ENCODE peak calls at places on chromosomes 12 and 14, in five cellular contexts. B is OCI-LY7, P is SJSA1, K is PC-9, C is cardiac muscle cell. E is an unnamed sample.

GRCh38 chr14:30607156-30607780 is 14.9 kb upstream of the SCFD1 start:
- DNase-seq in B (no peak), P (no peak), K (no peak), C (peak), E (no peak)

GRCh38 chr14:34258318-34258717 is 203.7 kb downstream of the SPTSSA start:
- DNase-seq in B (no peak), P (no peak), K (peak), C (peak), E (no peak)

GRCh38 chr12:4997939-4998338 is 45.7 kb upstream of the KCNA5 start:
- DNase-seq in B (no peak), P (peak), K (no peak), C (peak), E (peak)

GRCh38 chr14:79727900-79728299 is 483.4 kb downstream of the DIO2 start:
- DNase-seq in B (no peak), P (no peak), K (no peak), C (no peak), E (no peak)

GRCh38 chr14:68140801-68141200 is 321.2 kb downstream of the RAD51B start:
- DNase-seq in B (no peak), P (no peak), K (no peak), C (no peak), E (no peak)

GRCh38 chr12:22321620-22322019 is 12.9 kb downstream of the ST8SIA1 start:
- DNase-seq in B (no peak), P (no peak), K (no peak), C (peak), E (no peak)

GRCh38 chr12:116426391-116427136 is 132.6 kb upstream of the MAP1LC3B2 start:
- DNase-seq in B (no peak), P (peak), K (peak), C (peak), E (peak)

GRCh38 chr12:116159175-116159574 is 118.3 kb downstream of the MED13L start:
- DNase-seq in B (no peak), P (no peak), K (no peak), C (peak), E (no peak)

GRCh38 chr14:56172571-56172971 is 54.4 kb downstream of the PELI2 start:
- DNase-seq in B (no peak), P (no peak), K (peak), C (peak), E (no peak)

GRCh38 chr14:72443991-72444431 is 449.9 kb downstream of the DPF3 start:
- DNase-seq in B (peak), P (no peak), K (no peak), C (no peak), E (no peak)

GRCh38 chr12:120466560-120467315 is 2.8 kb downstream of the SRSF9 start:
- DNase-seq in B (peak), P (peak), K (no peak), C (peak), E (no peak)

GRCh38 chr12:47189753-47190152 is 110.0 kb upstream of the AMIGO2 start:
- DNase-seq in B (no peak), P (no peak), K (no peak), C (peak), E (no peak)

GRCh38 chr12:29067430-29067829 is 81.6 kb upstream of the FAR2 start:
- DNase-seq in B (no peak), P (no peak), K (no peak), C (no peak), E (no peak)

GRCh38 chr12:72053604-72054003 is 115.0 kb downstream of the TPH2 start:
- DNase-seq in B (no peak), P (no peak), K (no peak), C (no peak), E (no peak)

GRCh38 chr14:53613404-53614253 is 343.0 kb downstream of the BMP4 start:
- DNase-seq in B (peak), P (peak), K (peak), C (no peak), E (peak)

GRCh38 chr14:102370305-102370809 is 7.6 kb downstream of the TECPR2 start:
- DNase-seq in B (peak), P (no peak), K (peak), C (peak), E (no peak)

GRCh38 chr14:83779266-83779665 is 1750.7 kb upstream of the FLRT2 start:
- DNase-seq in B (no peak), P (no peak), K (no peak), C (peak), E (no peak)

GRCh38 chr14:75049136-75049535 is 2.1 kb downstream of the MLH3 start:
- DNase-seq in B (no peak), P (no peak), K (peak), C (no peak), E (no peak)
- H3K27ac ChIP-seq in B (no peak), P (no peak), K (no peak), C (no peak), E (no peak)

GRCh38 chr14:54665938-54666337 is 99.0 kb downstream of the SAMD4A start:
- DNase-seq in B (no peak), P (no peak), K (no peak), C (no peak), E (no peak)
- H3K27ac ChIP-seq in B (no peak), P (no peak), K (no peak), C (peak), E (peak)

GRCh38 chr12:93804392-93805179 is 127.4 kb downstream of the CRADD start:
- DNase-seq in B (no peak), P (no peak), K (no peak), C (no peak), E (no peak)
- H3K27ac ChIP-seq in B (no peak), P (peak), K (no peak), C (no peak), E (no peak)

DNA sequence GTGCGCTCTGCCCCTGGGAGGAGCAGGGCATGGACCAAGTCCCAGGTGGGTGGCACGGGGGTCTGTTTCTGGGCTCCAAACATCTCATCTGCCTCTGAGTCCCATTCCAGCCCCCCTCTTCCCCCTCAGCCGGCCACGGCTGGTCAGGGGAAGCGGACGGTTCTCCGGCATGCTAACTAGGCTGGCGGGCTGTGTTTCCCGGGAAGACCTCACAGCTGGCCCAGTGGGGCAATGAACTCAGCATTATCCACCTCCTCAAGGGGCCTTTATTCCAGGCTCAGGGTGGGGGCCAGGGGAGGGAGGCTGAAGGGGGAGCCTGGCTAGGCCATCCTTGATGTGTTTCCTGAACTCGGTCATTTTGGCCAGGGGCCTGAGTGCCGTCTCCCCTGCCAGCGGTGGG is 7.7 kb downstream of the LRP1 start:
- DNase-seq in B (no peak), P (no peak), K (no peak), C (peak), E (no peak)
- H3K27ac ChIP-seq in B (no peak), P (peak), K (no peak), C (peak), E (no peak)

DNA sequence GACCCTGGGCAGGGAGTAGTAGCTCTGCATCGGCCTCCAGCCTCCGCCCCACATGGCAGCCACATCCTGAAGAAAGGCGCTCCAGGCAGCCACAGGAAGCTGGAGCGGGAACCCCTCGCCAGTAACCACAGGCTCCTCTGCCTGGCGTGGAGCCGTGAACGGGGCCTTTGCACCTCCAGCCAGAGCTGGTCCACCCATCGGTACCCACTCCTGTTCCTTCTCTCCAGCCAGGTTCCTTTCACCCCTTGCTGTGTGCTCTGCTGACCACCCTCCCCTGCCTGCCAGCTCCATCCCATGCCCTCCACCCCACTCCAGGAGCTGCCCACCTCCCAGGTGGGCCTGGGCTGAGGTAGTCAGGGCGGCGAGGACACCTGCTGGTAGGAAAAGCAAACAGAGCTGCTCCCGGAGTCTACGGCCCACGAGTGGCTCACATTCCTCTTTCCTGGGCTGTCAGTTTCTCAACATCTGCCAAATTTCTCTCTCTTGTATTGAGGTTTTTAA is 2.7 kb downstream of the TGFB3 start:
- DNase-seq in B (peak), P (no peak), K (no peak), C (peak), E (no peak)
- H3K27ac ChIP-seq in B (no peak), P (no peak), K (no peak), C (no peak), E (no peak)

DNA sequence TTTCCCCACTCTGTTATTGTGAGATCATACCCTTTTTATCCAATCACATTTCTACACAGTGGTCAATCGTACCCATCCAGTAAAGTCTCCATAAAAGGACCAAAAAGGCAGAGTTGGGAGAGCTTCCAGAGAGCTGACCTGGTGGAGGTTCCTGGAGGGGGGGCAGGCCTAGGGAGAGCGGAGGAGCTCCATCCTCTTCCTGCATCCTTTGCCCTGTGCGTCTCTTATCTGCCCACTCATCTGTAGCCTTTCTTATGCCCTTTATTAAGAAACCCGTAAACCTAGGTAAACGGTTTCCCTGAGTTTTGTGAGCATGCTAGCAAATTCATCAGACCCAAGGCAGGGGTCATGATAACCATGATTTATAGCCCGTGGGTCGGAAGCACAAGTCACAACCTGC is 26.2 kb downstream of the EVL start:
- DNase-seq in B (no peak), P (no peak), K (no peak), C (no peak), E (no peak)
- H3K27ac ChIP-seq in B (no peak), P (no peak), K (no peak), C (no peak), E (no peak)

GRCh38 chr12:51822956-51823355 is 25.6 kb downstream of the FIGNL2 start:
- DNase-seq in B (no peak), P (no peak), K (no peak), C (no peak), E (no peak)

GRCh38 chr12:51822261-51822616 is 26.3 kb downstream of the FIGNL2 start:
- DNase-seq in B (no peak), P (no peak), K (no peak), C (no peak), E (no peak)

GRCh38 chr12:51820721-51821422 is 27.6 kb downstream of the FIGNL2 start:
- DNase-seq in B (no peak), P (peak), K (no peak), C (peak), E (no peak)

GRCh38 chr12:51819851-51820720 is 28.4 kb downstream of the FIGNL2 start:
- DNase-seq in B (no peak), P (no peak), K (no peak), C (no peak), E (no peak)

DNA sequence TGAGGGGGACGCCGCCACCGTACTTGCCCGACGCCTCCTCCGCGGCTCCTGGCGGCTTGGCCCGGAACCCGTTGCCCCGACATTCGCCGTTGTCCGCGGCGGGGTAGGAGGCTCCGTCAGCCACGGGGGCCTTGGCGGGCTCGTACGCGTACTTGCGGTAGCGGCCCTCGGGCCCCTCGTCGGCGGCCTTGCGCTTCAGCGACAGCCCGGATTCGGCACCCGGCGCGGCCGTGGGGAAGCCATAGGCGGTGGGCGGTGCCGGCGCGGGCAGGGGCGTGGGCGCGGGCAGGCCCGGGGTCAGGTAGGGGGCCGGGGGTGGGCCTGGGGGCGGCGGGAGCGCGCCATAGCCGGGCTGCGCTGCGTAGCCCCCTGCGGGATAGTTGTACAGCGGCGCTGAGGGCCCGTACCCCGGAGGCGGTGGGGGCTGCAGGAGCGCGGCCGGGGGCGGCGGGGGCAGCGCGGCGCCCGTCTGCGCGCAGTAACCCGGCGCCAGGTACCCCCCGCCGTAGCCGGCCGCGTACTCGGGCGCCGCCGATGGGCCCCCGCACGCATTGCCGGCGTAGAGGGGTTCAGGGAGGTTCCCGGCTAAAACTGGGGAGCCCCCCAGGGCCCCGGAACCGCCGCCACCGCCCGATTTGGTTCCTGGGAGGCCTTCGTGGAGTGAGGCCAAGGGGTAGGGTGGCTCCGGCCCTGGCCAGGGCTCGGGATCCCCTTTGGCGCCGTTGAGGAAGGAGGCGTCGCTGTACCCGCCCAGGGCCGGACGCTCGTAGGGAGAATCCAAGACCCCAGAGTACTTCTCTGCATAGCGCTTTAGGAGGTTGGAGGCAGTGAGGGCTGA is 26.9 kb downstream of the FIGNL2 start:
- DNase-seq in B (no peak), P (no peak), K (no peak), C (no peak), E (no peak)
- H3K27ac ChIP-seq in B (no peak), P (no peak), K (no peak), C (no peak), E (no peak)

GRCh38 chr12:121805800-121806555 is 2.2 kb downstream of the SETD1B start:
- DNase-seq in B (no peak), P (no peak), K (no peak), C (no peak), E (no peak)

GRCh38 chr12:121803861-121804416 is at the start of gene SETD1B:
- DNase-seq in B (peak), P (peak), K (no peak), C (peak), E (no peak)

GRCh38 chr12:121802843-121803698 is 738 bp upstream of the SETD1B start:
- DNase-seq in B (peak), P (peak), K (peak), C (peak), E (no peak)

GRCh38 chr12:121805171-121805687 is 1.4 kb downstream of the SETD1B start:
- DNase-seq in B (peak), P (no peak), K (no peak), C (peak), E (no peak)

GRCh38 chr12:121804417-121805111 is 755 bp downstream of the SETD1B start:
- DNase-seq in B (peak), P (no peak), K (no peak), C (peak), E (no peak)
- H3K27ac ChIP-seq in B (peak), P (peak), K (peak), C (peak), E (peak)

DNA sequence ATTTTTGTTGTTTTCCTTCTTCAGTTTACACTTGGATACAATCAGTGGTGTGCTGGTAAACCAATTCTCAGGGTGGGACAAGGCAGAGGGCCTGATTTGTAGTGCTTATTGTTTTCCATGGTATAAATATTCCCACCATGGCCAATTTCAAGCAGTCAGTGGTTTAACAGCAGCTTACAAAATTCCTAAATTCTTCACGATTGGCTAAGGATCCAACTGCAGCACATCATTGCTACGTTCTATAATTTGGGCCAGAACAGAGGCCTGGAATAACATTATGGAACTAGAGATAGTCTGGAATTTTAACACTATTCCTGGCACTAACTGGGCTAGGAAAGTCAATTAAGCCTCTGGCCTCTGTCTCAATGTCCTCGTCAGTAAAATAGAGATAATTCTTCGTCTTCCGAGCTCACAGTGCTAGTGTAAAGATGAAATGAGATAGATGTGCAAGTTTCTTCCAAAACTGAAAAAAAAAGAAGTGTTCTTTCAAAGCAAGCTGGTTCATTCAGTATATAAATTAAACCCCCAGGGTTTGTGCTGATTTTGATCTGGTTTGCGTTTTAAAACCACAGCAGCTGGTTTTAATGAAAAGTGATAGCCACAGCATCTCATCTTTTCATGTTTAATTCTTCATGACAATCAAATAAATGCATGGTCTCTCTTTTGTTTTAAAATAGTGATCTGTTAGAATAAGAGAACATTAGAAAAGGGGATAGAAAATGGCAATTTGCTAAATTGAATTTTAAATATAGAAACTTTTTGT is 104.1 kb downstream of the EPS8 start:
- DNase-seq in B (no peak), P (no peak), K (no peak), C (no peak), E (no peak)
- H3K27ac ChIP-seq in B (no peak), P (no peak), K (no peak), C (no peak), E (no peak)

DNA sequence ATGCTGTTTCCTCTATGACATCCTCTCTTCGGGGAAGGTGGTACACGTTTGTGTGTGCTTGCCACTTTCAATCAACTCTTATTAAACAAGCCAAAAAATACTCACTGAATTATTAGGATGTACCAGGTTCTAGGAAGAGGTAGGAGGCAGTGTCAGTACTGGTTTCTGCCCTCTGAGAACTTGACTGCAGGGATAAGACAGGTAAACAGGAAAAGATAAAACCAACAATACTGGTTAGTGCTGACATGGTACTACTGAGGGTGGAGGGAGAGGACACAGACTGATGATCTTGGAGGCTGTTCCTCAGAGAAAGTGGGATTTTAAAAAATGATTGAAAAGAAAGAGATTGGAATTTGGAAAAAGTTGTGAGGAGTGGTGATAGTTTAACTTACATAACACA is 295.2 kb upstream of the PWP1 start:
- DNase-seq in B (no peak), P (no peak), K (no peak), C (no peak), E (no peak)
- H3K27ac ChIP-seq in B (no peak), P (no peak), K (no peak), C (no peak), E (no peak)